ENCODE peak calls at places on chromosome 15, in four cellular contexts. G, Y, H and K are unnamed samples.

GRCh38 chr15:30073915-30074314 is 8.8 kb upstream of the GOLGA8J start:
- DNase-seq in G (no peak), Y (no peak), H (no peak), K (no peak)

GRCh38 chr15:29666241-29666640 is 156.0 kb downstream of the TJP1 start:
- DNase-seq in G (no peak), Y (no peak), H (no peak), K (no peak)

GRCh38 chr15:48409623-48410022 is 78.4 kb downstream of the DUT start:
- DNase-seq in G (no peak), Y (no peak), H (no peak), K (no peak)

GRCh38 chr15:33994005-33994615 is 25.8 kb downstream of the CHRM5 start:
- DNase-seq in G (peak), Y (no peak), H (no peak), K (no peak)

GRCh38 chr15:50854594-50855490 is 53.6 kb upstream of the AP4E1 start:
- DNase-seq in G (no peak), Y (no peak), H (peak), K (peak)

GRCh38 chr15:84976746-84977345 is 4.8 kb upstream of the PDE8A start:
- DNase-seq in G (no peak), Y (no peak), H (no peak), K (no peak)

GRCh38 chr15:51751687-51752683 is 588 bp downstream of the TMOD2 start:
- DNase-seq in G (no peak), Y (no peak), H (no peak), K (no peak)

GRCh38 chr15:78291698-78292097 is 7.7 kb downstream of the SKIC8 start:
- DNase-seq in G (no peak), Y (no peak), H (no peak), K (no peak)

GRCh38 chr15:48358229-48358641 is 27.0 kb downstream of the DUT start:
- DNase-seq in G (peak), Y (no peak), H (no peak), K (no peak)

GRCh38 chr15:67750371-67750770 is 74.9 kb upstream of the SKOR1 start:
- DNase-seq in G (no peak), Y (no peak), H (peak), K (no peak)

GRCh38 chr15:95302809-95303208 is 1027.7 kb upstream of the NR2F2 start:
- DNase-seq in G (no peak), Y (no peak), H (no peak), K (no peak)

GRCh38 chr15:72474912-72475601 is 927 bp downstream of the ARIH1 start:
- DNase-seq in G (peak), Y (peak), H (peak), K (peak)

GRCh38 chr15:39599871-39600270 is 19.0 kb downstream of the THBS1 start:
- DNase-seq in G (no peak), Y (no peak), H (no peak), K (no peak)

GRCh38 chr15:34154725-34155204 is 52.9 kb downstream of the PGBD4 start:
- DNase-seq in G (no peak), Y (no peak), H (no peak), K (no peak)

GRCh38 chr15:92375057-92375456 is 18.6 kb upstream of the ST8SIA2 start:
- DNase-seq in G (no peak), Y (no peak), H (no peak), K (no peak)

GRCh38 chr15:32877620-32878019 is 159.8 kb downstream of the GREM1 start:
- DNase-seq in G (no peak), Y (no peak), H (no peak), K (no peak)

GRCh38 chr15:90561344-90562244 is 31.9 kb downstream of the CRTC3 start:
- DNase-seq in G (no peak), Y (peak), H (no peak), K (no peak)

GRCh38 chr15:28023422-28023821 is 75.7 kb downstream of the OCA2 start:
- DNase-seq in G (no peak), Y (no peak), H (no peak), K (no peak)

GRCh38 chr15:56866798-56867197 is 51.6 kb upstream of the TCF12 start:
- DNase-seq in G (no peak), Y (no peak), H (no peak), K (no peak)

GRCh38 chr15:65940618-65940909 is 71.3 kb downstream of the RAB11A start:
- DNase-seq in G (peak), Y (no peak), H (no peak), K (no peak)

GRCh38 chr15:94579261-94579660 is 347.9 kb downstream of the MCTP2 start:
- DNase-seq in G (no peak), Y (no peak), H (no peak), K (no peak)

GRCh38 chr15:38873151-38873550 is 308.5 kb upstream of the RASGRP1 start:
- DNase-seq in G (no peak), Y (no peak), H (no peak), K (no peak)

GRCh38 chr15:74128785-74129350 is 1.5 kb upstream of the ISLR2 start:
- DNase-seq in G (no peak), Y (no peak), H (no peak), K (no peak)

GRCh38 chr15:77527164-77527778 is 105.4 kb downstream of the LINGO1 start:
- DNase-seq in G (peak), Y (no peak), H (peak), K (no peak)

GRCh38 chr15:27844018-27844666 is 255.0 kb downstream of the OCA2 start:
- DNase-seq in G (peak), Y (no peak), H (no peak), K (no peak)

GRCh38 chr15:75194397-75194796 is 7.3 kb upstream of the C15orf39 start:
- DNase-seq in G (no peak), Y (no peak), H (no peak), K (no peak)

GRCh38 chr15:64046347-64047153 is at the start of gene DAPK2:
- DNase-seq in G (no peak), Y (peak), H (no peak), K (no peak)

GRCh38 chr15:57732526-57733331 is 26.2 kb downstream of the POLR2M start:
- DNase-seq in G (peak), Y (peak), H (no peak), K (no peak)

GRCh38 chr15:88193415-88193814 is 63.1 kb downstream of the NTRK3 start:
- DNase-seq in G (no peak), Y (no peak), H (no peak), K (no peak)

GRCh38 chr15:48177383-48177874 is 666 bp downstream of the MYEF2 start:
- DNase-seq in G (peak), Y (no peak), H (peak), K (no peak)

GRCh38 chr15:82585072-82585471 is 44.8 kb upstream of the RPS17 start:
- DNase-seq in G (peak), Y (no peak), H (peak), K (no peak)

GRCh38 chr15:95304116-95304873 is 1026.2 kb upstream of the NR2F2 start:
- DNase-seq in G (peak), Y (no peak), H (peak), K (no peak)

GRCh38 chr15:55873024-55873745 is 120.2 kb downstream of the NEDD4 start:
- DNase-seq in G (no peak), Y (no peak), H (no peak), K (no peak)